ENCODE peak calls at places on chromosomes 1 and 21, in nine cellular contexts. One of them, this sample, is unnamed.

GRCh38 chr1:222823673-222824072 is 8.8 kb downstream of the DISP1 start:
- DNase-seq in breast epithelium: no peak
- DNase-seq in brain microvascular endothelial cell: no peak
- DNase-seq in CD8-positive, alpha-beta memory T cell: no peak
- DNase-seq in uterus: no peak
- DNase-seq in heart right ventricle: no peak
- DNase-seq in Panc1: no peak
- DNase-seq in thoracic aorta: no peak
- DNase-seq in CD8-positive, alpha-beta T cell: no peak
- DNase-seq in this sample: no peak

GRCh38 chr1:38283736-38284470 is 237.3 kb upstream of the POU3F1 start:
- DNase-seq in breast epithelium: no peak
- DNase-seq in brain microvascular endothelial cell: no peak
- DNase-seq in CD8-positive, alpha-beta memory T cell: no peak
- DNase-seq in uterus: no peak
- DNase-seq in heart right ventricle: no peak
- DNase-seq in Panc1: no peak
- DNase-seq in thoracic aorta: no peak
- DNase-seq in CD8-positive, alpha-beta T cell: no peak
- DNase-seq in this sample: no peak

GRCh38 chr1:12433323-12434053 is 184.5 kb downstream of the DHRS3 start:
- DNase-seq in breast epithelium: no peak
- DNase-seq in brain microvascular endothelial cell: peak; percentile 98
- DNase-seq in CD8-positive, alpha-beta memory T cell: no peak
- DNase-seq in uterus: peak; percentile 59
- DNase-seq in heart right ventricle: peak; percentile 44
- DNase-seq in Panc1: no peak
- DNase-seq in thoracic aorta: no peak
- DNase-seq in CD8-positive, alpha-beta T cell: no peak
- DNase-seq in this sample: no peak

GRCh38 chr1:88646852-88647645 is 37.0 kb upstream of the PKN2 start:
- DNase-seq in breast epithelium: no peak
- DNase-seq in brain microvascular endothelial cell: no peak
- DNase-seq in CD8-positive, alpha-beta memory T cell: no peak
- DNase-seq in uterus: no peak
- DNase-seq in heart right ventricle: no peak
- DNase-seq in Panc1: no peak
- DNase-seq in thoracic aorta: no peak
- DNase-seq in CD8-positive, alpha-beta T cell: no peak
- DNase-seq in this sample: no peak

GRCh38 chr1:29217633-29218032 is 13.1 kb downstream of the MECR start:
- DNase-seq in breast epithelium: no peak
- DNase-seq in brain microvascular endothelial cell: no peak
- DNase-seq in CD8-positive, alpha-beta memory T cell: no peak
- DNase-seq in uterus: no peak
- DNase-seq in heart right ventricle: no peak
- DNase-seq in Panc1: no peak
- DNase-seq in thoracic aorta: no peak
- DNase-seq in CD8-positive, alpha-beta T cell: no peak
- DNase-seq in this sample: no peak

GRCh38 chr1:176480750-176481149 is 17.8 kb downstream of the PAPPA2 start:
- DNase-seq in breast epithelium: no peak
- DNase-seq in brain microvascular endothelial cell: no peak
- DNase-seq in CD8-positive, alpha-beta memory T cell: no peak
- DNase-seq in uterus: no peak
- DNase-seq in heart right ventricle: no peak
- DNase-seq in Panc1: no peak
- DNase-seq in thoracic aorta: no peak
- DNase-seq in CD8-positive, alpha-beta T cell: no peak
- DNase-seq in this sample: no peak

GRCh38 chr1:24191860-24192259 is 4.8 kb upstream of the IFNLR1 start:
- DNase-seq in breast epithelium: no peak
- DNase-seq in brain microvascular endothelial cell: peak; percentile 47
- DNase-seq in CD8-positive, alpha-beta memory T cell: no peak
- DNase-seq in uterus: no peak
- DNase-seq in heart right ventricle: no peak
- DNase-seq in Panc1: peak; percentile 25
- DNase-seq in thoracic aorta: no peak
- DNase-seq in CD8-positive, alpha-beta T cell: no peak
- DNase-seq in this sample: no peak

GRCh38 chr1:226419284-226419683 is 11.4 kb upstream of the PARP1 start:
- DNase-seq in breast epithelium: no peak
- DNase-seq in brain microvascular endothelial cell: no peak
- DNase-seq in CD8-positive, alpha-beta memory T cell: no peak
- DNase-seq in uterus: no peak
- DNase-seq in heart right ventricle: no peak
- DNase-seq in Panc1: no peak
- DNase-seq in thoracic aorta: no peak
- DNase-seq in CD8-positive, alpha-beta T cell: no peak
- DNase-seq in this sample: no peak

GRCh38 chr21:38839683-38840286 is 34.1 kb downstream of the ETS2 start:
- DNase-seq in breast epithelium: no peak
- DNase-seq in brain microvascular endothelial cell: peak; percentile 94
- DNase-seq in CD8-positive, alpha-beta memory T cell: no peak
- DNase-seq in uterus: no peak
- DNase-seq in heart right ventricle: no peak
- DNase-seq in Panc1: no peak
- DNase-seq in thoracic aorta: no peak
- DNase-seq in CD8-positive, alpha-beta T cell: no peak
- DNase-seq in this sample: no peak

GRCh38 chr1:199629624-199630023 is 397.9 kb upstream of the NR5A2 start:
- DNase-seq in breast epithelium: no peak
- DNase-seq in brain microvascular endothelial cell: no peak
- DNase-seq in CD8-positive, alpha-beta memory T cell: no peak
- DNase-seq in uterus: no peak
- DNase-seq in heart right ventricle: no peak
- DNase-seq in Panc1: no peak
- DNase-seq in thoracic aorta: no peak
- DNase-seq in CD8-positive, alpha-beta T cell: no peak
- DNase-seq in this sample: no peak

GRCh38 chr1:158836038-158836437 is 4.9 kb downstream of the MNDA start:
- DNase-seq in breast epithelium: no peak
- DNase-seq in brain microvascular endothelial cell: no peak
- DNase-seq in CD8-positive, alpha-beta memory T cell: no peak
- DNase-seq in uterus: no peak
- DNase-seq in heart right ventricle: no peak
- DNase-seq in Panc1: no peak
- DNase-seq in thoracic aorta: no peak
- DNase-seq in CD8-positive, alpha-beta T cell: no peak
- DNase-seq in this sample: no peak

GRCh38 chr1:244099258-244099930 is 48.3 kb downstream of the ZBTB18 start:
- DNase-seq in breast epithelium: no peak
- DNase-seq in brain microvascular endothelial cell: no peak
- DNase-seq in CD8-positive, alpha-beta memory T cell: no peak
- DNase-seq in uterus: no peak
- DNase-seq in heart right ventricle: no peak
- DNase-seq in Panc1: no peak
- DNase-seq in thoracic aorta: no peak
- DNase-seq in CD8-positive, alpha-beta T cell: no peak
- DNase-seq in this sample: no peak

GRCh38 chr1:244102051-244102450 is 51.0 kb downstream of the ZBTB18 start:
- DNase-seq in breast epithelium: no peak
- DNase-seq in brain microvascular endothelial cell: no peak
- DNase-seq in CD8-positive, alpha-beta memory T cell: no peak
- DNase-seq in uterus: no peak
- DNase-seq in heart right ventricle: no peak
- DNase-seq in Panc1: no peak
- DNase-seq in thoracic aorta: no peak
- DNase-seq in CD8-positive, alpha-beta T cell: no peak
- DNase-seq in this sample: no peak

GRCh38 chr1:244102471-244102870 is 51.4 kb downstream of the ZBTB18 start:
- DNase-seq in breast epithelium: no peak
- DNase-seq in brain microvascular endothelial cell: no peak
- DNase-seq in CD8-positive, alpha-beta memory T cell: no peak
- DNase-seq in uterus: no peak
- DNase-seq in heart right ventricle: no peak
- DNase-seq in Panc1: no peak
- DNase-seq in thoracic aorta: no peak
- DNase-seq in CD8-positive, alpha-beta T cell: no peak
- DNase-seq in this sample: no peak

GRCh38 chr1:244100276-244100675 is 49.2 kb downstream of the ZBTB18 start:
- DNase-seq in breast epithelium: no peak
- DNase-seq in brain microvascular endothelial cell: no peak
- DNase-seq in CD8-positive, alpha-beta memory T cell: no peak
- DNase-seq in uterus: no peak
- DNase-seq in heart right ventricle: no peak
- DNase-seq in Panc1: no peak
- DNase-seq in thoracic aorta: no peak
- DNase-seq in CD8-positive, alpha-beta T cell: no peak
- DNase-seq in this sample: no peak

DNA sequence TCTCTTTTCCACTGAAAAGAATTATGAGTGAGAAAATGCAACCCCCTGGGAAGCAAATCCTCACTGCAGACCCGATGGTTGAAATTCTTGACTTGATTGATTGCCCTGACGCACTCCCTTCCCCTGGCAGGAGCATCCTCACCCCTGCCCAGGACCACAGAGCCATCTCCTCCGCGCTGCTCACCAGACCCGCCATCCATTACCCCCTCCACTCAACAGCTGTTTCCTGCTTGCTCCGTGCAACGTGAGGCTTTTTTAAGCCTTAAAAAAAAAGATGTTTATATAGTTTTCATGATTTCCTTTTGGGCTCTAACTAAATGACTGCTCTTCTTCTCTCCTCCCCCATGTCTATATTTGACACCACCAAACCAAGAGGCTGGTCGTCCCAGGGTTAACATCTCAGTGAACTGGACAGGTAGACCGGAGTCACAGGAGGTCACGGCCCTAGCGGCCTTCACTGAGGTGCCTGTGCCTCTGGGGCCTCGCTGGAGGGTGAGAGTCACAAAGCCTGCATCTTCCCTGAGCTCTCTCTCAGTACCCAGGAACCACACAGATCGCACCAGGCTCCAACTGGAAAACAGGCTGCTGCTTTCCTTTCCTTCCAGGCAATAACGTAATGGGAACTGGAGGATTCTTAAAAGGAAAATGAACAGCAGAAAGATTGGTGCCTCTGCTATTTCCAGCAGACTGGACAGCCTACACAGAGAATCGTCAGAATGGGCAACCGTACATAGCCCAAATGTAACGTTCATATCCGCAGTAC is 49.8 kb downstream of the ZBTB18 start:
- DNase-seq in breast epithelium: no peak
- DNase-seq in brain microvascular endothelial cell: no peak
- DNase-seq in CD8-positive, alpha-beta memory T cell: no peak
- DNase-seq in uterus: no peak
- DNase-seq in heart right ventricle: no peak
- DNase-seq in Panc1: no peak
- DNase-seq in thoracic aorta: no peak
- DNase-seq in CD8-positive, alpha-beta T cell: no peak
- DNase-seq in this sample: no peak
- H3K27ac ChIP-seq in breast epithelium: no peak overlapping the region
- H3K27ac ChIP-seq in brain microvascular endothelial cell: no peak overlapping the region
- H3K27ac ChIP-seq in CD8-positive, alpha-beta memory T cell: no peak overlapping the region
- H3K27ac ChIP-seq in uterus: no peak overlapping the region
- H3K27ac ChIP-seq in heart right ventricle: no peak overlapping the region
- H3K27ac ChIP-seq in Panc1: no peak overlapping the region
- H3K27ac ChIP-seq in thoracic aorta: no peak overlapping the region
- H3K27ac ChIP-seq in CD8-positive, alpha-beta T cell: no peak overlapping the region
- H3K27ac ChIP-seq in this sample: no peak overlapping the region

DNA sequence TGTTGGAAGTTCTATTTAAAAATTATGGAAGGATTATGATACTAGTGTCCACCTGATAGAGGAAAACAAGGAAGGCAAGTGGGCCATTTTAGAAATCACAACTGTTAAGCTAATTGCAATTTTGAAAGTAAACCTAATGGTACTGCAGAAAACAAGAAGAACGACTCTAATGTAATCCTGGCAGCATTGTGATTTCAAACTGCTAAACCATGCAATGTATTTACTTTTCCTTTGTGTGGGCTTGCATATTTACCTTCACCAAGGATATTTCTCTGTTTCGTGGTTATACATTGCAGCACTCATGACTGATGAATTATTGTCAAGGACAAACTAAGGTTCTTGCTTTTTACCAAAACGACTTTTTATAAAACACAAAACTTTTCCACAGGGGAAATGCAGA is 88.1 kb downstream of the TM2D1 start:
- DNase-seq in breast epithelium: no peak
- DNase-seq in brain microvascular endothelial cell: no peak
- DNase-seq in CD8-positive, alpha-beta memory T cell: no peak
- DNase-seq in uterus: no peak
- DNase-seq in heart right ventricle: no peak
- DNase-seq in Panc1: no peak
- DNase-seq in thoracic aorta: no peak
- DNase-seq in CD8-positive, alpha-beta T cell: no peak
- DNase-seq in this sample: no peak
- H3K4me3 ChIP-seq in breast epithelium: no peak overlapping the region
- H3K4me3 ChIP-seq in brain microvascular endothelial cell: no peak overlapping the region
- H3K4me3 ChIP-seq in CD8-positive, alpha-beta memory T cell: no peak overlapping the region
- H3K4me3 ChIP-seq in uterus: no peak overlapping the region
- H3K4me3 ChIP-seq in heart right ventricle: no peak overlapping the region
- H3K4me3 ChIP-seq in Panc1: no peak overlapping the region
- H3K4me3 ChIP-seq in thoracic aorta: peak overlapping the region; percentile 5
- H3K4me3 ChIP-seq in CD8-positive, alpha-beta T cell: no peak overlapping the region
- H3K4me3 ChIP-seq in this sample: no peak overlapping the region

DNA sequence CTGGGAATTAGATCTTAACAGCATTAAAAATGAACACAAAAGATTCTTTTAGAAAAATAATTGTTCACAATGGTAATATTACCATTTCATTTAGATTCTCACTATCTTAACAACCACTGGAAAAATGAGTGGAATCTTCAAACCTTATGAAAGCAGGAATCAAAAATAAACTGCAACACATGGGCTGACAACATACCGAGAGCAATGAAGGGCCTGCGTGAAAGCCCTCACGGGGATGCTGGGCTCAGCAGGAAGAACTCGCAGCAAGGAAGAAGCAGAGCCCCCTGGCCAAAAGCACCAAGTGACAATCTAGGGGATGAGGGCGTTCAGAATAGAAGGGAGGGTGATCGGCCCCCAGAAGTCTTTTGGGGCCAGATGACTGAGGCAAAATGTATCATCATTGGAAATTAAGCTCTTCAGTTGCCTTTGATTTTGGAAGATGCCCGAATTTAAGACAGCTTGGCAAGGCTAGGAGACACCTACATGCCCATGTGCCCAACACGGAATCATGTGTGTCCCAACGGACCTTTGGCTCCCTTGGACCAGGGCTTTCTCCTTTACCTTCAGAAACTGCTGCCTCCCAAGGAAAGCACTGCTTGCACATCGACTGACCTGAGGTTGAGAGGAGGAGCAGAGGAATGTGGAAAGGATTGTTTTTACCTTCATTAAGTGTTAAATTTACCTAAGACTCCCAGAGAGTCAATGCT is 103.9 kb downstream of the TGFBR3 start:
- DNase-seq in breast epithelium: no peak
- DNase-seq in brain microvascular endothelial cell: no peak
- DNase-seq in CD8-positive, alpha-beta memory T cell: no peak
- DNase-seq in uterus: peak; percentile 15
- DNase-seq in heart right ventricle: no peak
- DNase-seq in Panc1: no peak
- DNase-seq in thoracic aorta: no peak
- DNase-seq in CD8-positive, alpha-beta T cell: no peak
- DNase-seq in this sample: no peak
- H3K27ac ChIP-seq in breast epithelium: peak overlapping the region; percentile 40
- H3K27ac ChIP-seq in brain microvascular endothelial cell: peak overlapping the region; percentile 39
- H3K27ac ChIP-seq in CD8-positive, alpha-beta memory T cell: no peak overlapping the region
- H3K27ac ChIP-seq in uterus: peak overlapping the region; percentile 82
- H3K27ac ChIP-seq in heart right ventricle: peak overlapping the region; percentile 40
- H3K27ac ChIP-seq in Panc1: peak overlapping the region; percentile 5
- H3K27ac ChIP-seq in thoracic aorta: peak overlapping the region; percentile 87
- H3K27ac ChIP-seq in CD8-positive, alpha-beta T cell: no peak overlapping the region
- H3K27ac ChIP-seq in this sample: no peak overlapping the region

GRCh38 chr1:115977481-115978258 is 1.4 kb downstream of the SLC22A15 start:
- DNase-seq in breast epithelium: no peak
- DNase-seq in brain microvascular endothelial cell: no peak
- DNase-seq in CD8-positive, alpha-beta memory T cell: no peak
- DNase-seq in uterus: no peak
- DNase-seq in heart right ventricle: no peak
- DNase-seq in Panc1: no peak
- DNase-seq in thoracic aorta: no peak
- DNase-seq in CD8-positive, alpha-beta T cell: no peak
- DNase-seq in this sample: no peak
- H3K4me3 ChIP-seq in breast epithelium: peak overlapping the region; percentile 86
- H3K4me3 ChIP-seq in brain microvascular endothelial cell: no peak overlapping the region
- H3K4me3 ChIP-seq in CD8-positive, alpha-beta memory T cell: no peak overlapping the region
- H3K4me3 ChIP-seq in uterus: no peak overlapping the region
- H3K4me3 ChIP-seq in heart right ventricle: peak overlapping the region; percentile 75
- H3K4me3 ChIP-seq in Panc1: no peak overlapping the region
- H3K4me3 ChIP-seq in thoracic aorta: peak overlapping the region; percentile 80
- H3K4me3 ChIP-seq in CD8-positive, alpha-beta T cell: no peak overlapping the region
- H3K4me3 ChIP-seq in this sample: no peak overlapping the region

This sample was measured in effector memory CD4-positive, alpha-beta T cell.